ENCODE peak calls at places on chromosome 1, in nine cellular contexts. K, N, I, T, Q, M, G, B and L are unnamed samples.

GRCh38 chr1:202155478-202156021 is 4.9 kb downstream of the PTPN7 start:
- DNase-seq in K (no peak), N (no peak), I (no peak), T (no peak), Q (no peak), M (peak), G (peak), B (no peak), L (no peak)

GRCh38 chr1:209626633-209627348 is 25.4 kb downstream of the LAMB3 start:
- DNase-seq in K (no peak), N (no peak), I (no peak), T (no peak), Q (no peak), M (no peak), G (no peak), B (peak), L (no peak)

GRCh38 chr1:114097109-114097508 is 56.6 kb downstream of the SYT6 start:
- DNase-seq in K (no peak), N (no peak), I (no peak), T (no peak), Q (no peak), M (no peak), G (no peak), B (no peak), L (no peak)

GRCh38 chr1:17572264-17572985 is 32.9 kb downstream of the ARHGEF10L start:
- DNase-seq in K (no peak), N (peak), I (no peak), T (no peak), Q (no peak), M (no peak), G (peak), B (no peak), L (no peak)

GRCh38 chr1:219582310-219582709 is 30.6 kb downstream of the ZC3H11B start:
- DNase-seq in K (no peak), N (no peak), I (no peak), T (no peak), Q (no peak), M (no peak), G (no peak), B (no peak), L (no peak)

GRCh38 chr1:9126511-9126910 is 2.4 kb downstream of the GPR157 start:
- DNase-seq in K (peak), N (no peak), I (no peak), T (no peak), Q (no peak), M (no peak), G (no peak), B (no peak), L (no peak)

GRCh38 chr1:190022709-190023108 is 455.0 kb downstream of the BRINP3 start:
- DNase-seq in K (no peak), N (no peak), I (no peak), T (no peak), Q (no peak), M (no peak), G (no peak), B (no peak), L (no peak)

GRCh38 chr1:8020032-8020431 is 6.1 kb downstream of the ERRFI1 start:
- DNase-seq in K (peak), N (no peak), I (no peak), T (no peak), Q (no peak), M (no peak), G (no peak), B (no peak), L (no peak)

GRCh38 chr1:83508485-83509151 is 490.3 kb downstream of the TTLL7 start:
- DNase-seq in K (no peak), N (peak), I (no peak), T (no peak), Q (peak), M (no peak), G (no peak), B (no peak), L (no peak)

GRCh38 chr1:167617100-167617949 is 12.7 kb upstream of the RCSD1 start:
- DNase-seq in K (no peak), N (no peak), I (no peak), T (no peak), Q (no peak), M (no peak), G (no peak), B (no peak), L (no peak)

GRCh38 chr1:231100393-231100792 is 60.3 kb upstream of the FAM89A start:
- DNase-seq in K (no peak), N (no peak), I (no peak), T (no peak), Q (no peak), M (no peak), G (no peak), B (peak), L (no peak)

GRCh38 chr1:243730499-243731150 is 119.4 kb downstream of the AKT3 start:
- DNase-seq in K (no peak), N (no peak), I (no peak), T (no peak), Q (no peak), M (no peak), G (no peak), B (no peak), L (no peak)

GRCh38 chr1:209879539-209879938 is 51.8 kb downstream of the UTP25 start:
- DNase-seq in K (peak), N (no peak), I (no peak), T (no peak), Q (no peak), M (no peak), G (no peak), B (no peak), L (no peak)

GRCh38 chr1:66119148-66119547 is 326.5 kb downstream of the PDE4B start:
- DNase-seq in K (no peak), N (no peak), I (no peak), T (no peak), Q (no peak), M (no peak), G (no peak), B (no peak), L (no peak)

GRCh38 chr1:55089683-55090082 is 50.3 kb downstream of the PCSK9 start:
- DNase-seq in K (no peak), N (no peak), I (no peak), T (no peak), Q (no peak), M (no peak), G (no peak), B (no peak), L (no peak)

GRCh38 chr1:223715710-223716103 is 3.4 kb downstream of the CAPN2 start:
- DNase-seq in K (no peak), N (no peak), I (no peak), T (no peak), Q (no peak), M (no peak), G (no peak), B (no peak), L (no peak)

GRCh38 chr1:220876511-220877347 is 2.5 kb upstream of the HLX start:
- DNase-seq in K (no peak), N (peak), I (no peak), T (no peak), Q (no peak), M (no peak), G (peak), B (no peak), L (no peak)

GRCh38 chr1:237938553-237938952 is 47.8 kb upstream of the ZP4 start:
- DNase-seq in K (no peak), N (no peak), I (no peak), T (no peak), Q (no peak), M (no peak), G (peak), B (peak), L (no peak)

GRCh38 chr1:58434587-58434986 is 111.9 kb downstream of the OMA1 start:
- DNase-seq in K (no peak), N (no peak), I (no peak), T (no peak), Q (no peak), M (no peak), G (no peak), B (no peak), L (no peak)

GRCh38 chr1:159906960-159907359 is 7.0 kb upstream of the CFAP45 start:
- DNase-seq in K (no peak), N (no peak), I (no peak), T (no peak), Q (no peak), M (no peak), G (no peak), B (no peak), L (no peak)

GRCh38 chr1:159197767-159198557 is 6.7 kb upstream of the ACKR1 start:
- DNase-seq in K (no peak), N (no peak), I (no peak), T (peak), Q (no peak), M (peak), G (peak), B (peak), L (no peak)

GRCh38 chr1:233424727-233425222 is 97.3 kb downstream of the MAP3K21 start:
- DNase-seq in K (no peak), N (no peak), I (no peak), T (no peak), Q (no peak), M (no peak), G (no peak), B (no peak), L (no peak)

GRCh38 chr1:19390901-19391595 is 78.9 kb downstream of the SLC66A1 start:
- DNase-seq in K (no peak), N (peak), I (no peak), T (peak), Q (peak), M (no peak), G (peak), B (peak), L (peak)

GRCh38 chr1:8602471-8603219 is 214.8 kb downstream of the RERE start:
- DNase-seq in K (peak), N (no peak), I (no peak), T (no peak), Q (no peak), M (no peak), G (no peak), B (no peak), L (no peak)

GRCh38 chr1:179190861-179191260 is 38.6 kb downstream of the ABL2 start:
- DNase-seq in K (no peak), N (no peak), I (no peak), T (no peak), Q (no peak), M (no peak), G (no peak), B (no peak), L (no peak)

GRCh38 chr1:18693256-18694098 is 62.8 kb downstream of the PAX7 start:
- DNase-seq in K (no peak), N (no peak), I (no peak), T (no peak), Q (no peak), M (no peak), G (no peak), B (peak), L (no peak)

GRCh38 chr1:59446257-59446901 is 149.5 kb downstream of the FGGY start:
- DNase-seq in K (no peak), N (no peak), I (no peak), T (no peak), Q (no peak), M (no peak), G (peak), B (no peak), L (no peak)

GRCh38 chr1:51189421-51190073 is 46.5 kb upstream of the RNF11 start:
- DNase-seq in K (peak), N (peak), I (peak), T (no peak), Q (peak), M (peak), G (peak), B (peak), L (no peak)

GRCh38 chr1:17735791-17736190 is 19.3 kb upstream of the ACTL8 start:
- DNase-seq in K (no peak), N (no peak), I (no peak), T (no peak), Q (no peak), M (no peak), G (no peak), B (peak), L (no peak)

GRCh38 chr1:234953655-234954420 is 174.8 kb downstream of the TOMM20 start:
- DNase-seq in K (no peak), N (no peak), I (no peak), T (no peak), Q (no peak), M (no peak), G (no peak), B (no peak), L (no peak)

GRCh38 chr1:219555031-219555667 is 57.8 kb downstream of the ZC3H11B start:
- DNase-seq in K (no peak), N (no peak), I (no peak), T (no peak), Q (no peak), M (no peak), G (no peak), B (no peak), L (no peak)

GRCh38 chr1:246566808-246567154 is 525 bp downstream of the CNST start:
- DNase-seq in K (peak), N (peak), I (no peak), T (peak), Q (no peak), M (no peak), G (peak), B (peak), L (no peak)

GRCh38 chr1:202084791-202085681 is 37.7 kb upstream of the GPR37L1 start:
- DNase-seq in K (peak), N (no peak), I (peak), T (no peak), Q (no peak), M (no peak), G (no peak), B (peak), L (no peak)

GRCh38 chr1:244605835-244606234 is 47.1 kb upstream of the DESI2 start:
- DNase-seq in K (no peak), N (no peak), I (no peak), T (no peak), Q (no peak), M (no peak), G (no peak), B (no peak), L (no peak)

GRCh38 chr1:117013310-117013850 is 11.8 kb downstream of the CD101 start:
- DNase-seq in K (peak), N (no peak), I (no peak), T (no peak), Q (no peak), M (no peak), G (no peak), B (no peak), L (no peak)

GRCh38 chr1:10431065-10431730 is 965 bp downstream of the CENPS start:
- DNase-seq in K (no peak), N (no peak), I (no peak), T (no peak), Q (no peak), M (peak), G (no peak), B (peak), L (no peak)

GRCh38 chr1:66938618-66939017 is 13.8 kb downstream of the MIER1 start:
- DNase-seq in K (no peak), N (no peak), I (no peak), T (no peak), Q (no peak), M (no peak), G (no peak), B (no peak), L (no peak)

GRCh38 chr1:116923421-116923820 is 13.7 kb downstream of the PTGFRN start:
- DNase-seq in K (no peak), N (no peak), I (no peak), T (no peak), Q (no peak), M (no peak), G (no peak), B (no peak), L (no peak)

GRCh38 chr1:147640553-147641165 is 29.7 kb downstream of the ACP6 start:
- DNase-seq in K (peak), N (peak), I (no peak), T (peak), Q (peak), M (peak), G (peak), B (peak), L (peak)